ENCODE peak calls at places on chromosomes 1 and 21, in six cellular contexts. I, G, Y, U, M and V are unnamed samples.

GRCh38 chr1:27869719-27870085 is 2.6 kb upstream of the THEMIS2 start:
- DNase-seq in I (no peak), G (no peak), Y (no peak), U (no peak), M (no peak), V (no peak)

GRCh38 chr1:202245391-202245790 is 51.8 kb downstream of the LGR6 start:
- DNase-seq in I (no peak), G (no peak), Y (no peak), U (no peak), M (no peak), V (peak)

GRCh38 chr1:214155987-214156567 is 124.9 kb upstream of the SMYD2 start:
- DNase-seq in I (no peak), G (no peak), Y (no peak), U (no peak), M (no peak), V (no peak)

GRCh38 chr1:87829360-87829759 is 500.7 kb downstream of the LMO4 start:
- DNase-seq in I (no peak), G (no peak), Y (no peak), U (no peak), M (no peak), V (no peak)

GRCh38 chr1:7229696-7230095 is 444.4 kb downstream of the CAMTA1 start:
- DNase-seq in I (no peak), G (no peak), Y (peak), U (no peak), M (peak), V (no peak)

GRCh38 chr1:151372411-151372934 is at the start of gene SELENBP1:
- DNase-seq in I (peak), G (peak), Y (peak), U (peak), M (peak), V (peak)

GRCh38 chr21:36700961-36701911 is 2.3 kb downstream of the SIM2 start:
- DNase-seq in I (peak), G (peak), Y (no peak), U (no peak), M (no peak), V (peak)

GRCh38 chr1:162055062-162055461 is 14.4 kb upstream of the NOS1AP start:
- DNase-seq in I (no peak), G (no peak), Y (peak), U (no peak), M (peak), V (no peak)

GRCh38 chr1:212413902-212414327 is 771 bp downstream of the PACC1 start:
- DNase-seq in I (no peak), G (no peak), Y (peak), U (no peak), M (peak), V (peak)

GRCh38 chr1:153534226-153534932 is 1.4 kb downstream of the S100A6 start:
- DNase-seq in I (no peak), G (no peak), Y (peak), U (no peak), M (peak), V (no peak)

GRCh38 chr1:80825067-80825466 is 975.7 kb upstream of the ADGRL2 start:
- DNase-seq in I (no peak), G (no peak), Y (no peak), U (no peak), M (no peak), V (no peak)

GRCh38 chr1:168225476-168226190 is at the start of gene SFT2D2:
- DNase-seq in I (peak), G (peak), Y (peak), U (no peak), M (peak), V (peak)

GRCh38 chr1:182146286-182146685 is 84.8 kb upstream of the ZNF648 start:
- DNase-seq in I (no peak), G (no peak), Y (no peak), U (no peak), M (no peak), V (no peak)

GRCh38 chr1:51644533-51645197 is 27.8 kb downstream of the OSBPL9 start:
- DNase-seq in I (peak), G (no peak), Y (peak), U (peak), M (peak), V (no peak)

GRCh38 chr1:55695553-55695952 is 480.4 kb upstream of the USP24 start:
- DNase-seq in I (no peak), G (no peak), Y (peak), U (no peak), M (peak), V (no peak)

GRCh38 chr1:59574085-59574484 is 240.7 kb upstream of the HOOK1 start:
- DNase-seq in I (no peak), G (no peak), Y (peak), U (no peak), M (no peak), V (no peak)

GRCh38 chr1:9849691-9850441 is 26.1 kb upstream of the CLSTN1 start:
- DNase-seq in I (peak), G (no peak), Y (no peak), U (no peak), M (no peak), V (no peak)

GRCh38 chr1:23598424-23598823 is 39.1 kb upstream of the ID3 start:
- DNase-seq in I (peak), G (peak), Y (no peak), U (peak), M (no peak), V (peak)

GRCh38 chr1:109112056-109112651 is 1.8 kb upstream of the ELAPOR1 start:
- DNase-seq in I (peak), G (no peak), Y (peak), U (no peak), M (peak), V (no peak)

GRCh38 chr1:79079770-79080169 is 73.2 kb upstream of the ADGRL4 start:
- DNase-seq in I (peak), G (no peak), Y (peak), U (peak), M (peak), V (peak)

GRCh38 chr1:173255214-173255813 is 48.2 kb upstream of the TNFSF4 start:
- DNase-seq in I (peak), G (peak), Y (peak), U (no peak), M (peak), V (no peak)

GRCh38 chr1:207806531-207807394 is 54.9 kb downstream of the CD46 start:
- DNase-seq in I (no peak), G (no peak), Y (peak), U (no peak), M (peak), V (no peak)

GRCh38 chr21:10272216-10272615 is 249.2 kb upstream of the TPTE start:
- DNase-seq in I (peak), G (no peak), Y (no peak), U (no peak), M (peak), V (no peak)

GRCh38 chr1:160291248-160292220 is 6.6 kb upstream of the PEX19 start:
- DNase-seq in I (peak), G (peak), Y (peak), U (no peak), M (peak), V (peak)

GRCh38 chr21:29219165-29219770 is 79.5 kb upstream of the BACH1 start:
- DNase-seq in I (no peak), G (no peak), Y (peak), U (no peak), M (peak), V (no peak)

GRCh38 chr1:56547977-56548376 is 31.4 kb downstream of the PLPP3 start:
- DNase-seq in I (no peak), G (no peak), Y (no peak), U (no peak), M (no peak), V (no peak)

GRCh38 chr21:14957836-14958235 is 107.0 kb downstream of the NRIP1 start:
- DNase-seq in I (no peak), G (no peak), Y (peak), U (no peak), M (no peak), V (no peak)

GRCh38 chr1:232380131-232380530 is 249.8 kb downstream of the SIPA1L2 start:
- DNase-seq in I (no peak), G (no peak), Y (no peak), U (no peak), M (no peak), V (peak)

GRCh38 chr1:198075296-198075695 is 81.5 kb upstream of the NEK7 start:
- DNase-seq in I (no peak), G (no peak), Y (no peak), U (no peak), M (no peak), V (no peak)

GRCh38 chr21:33123396-33124120 is 53.6 kb downstream of the OLIG1 start:
- DNase-seq in I (peak), G (no peak), Y (no peak), U (no peak), M (no peak), V (no peak)

GRCh38 chr1:183505338-183506089 is 33.2 kb downstream of the SMG7 start:
- DNase-seq in I (peak), G (no peak), Y (no peak), U (no peak), M (no peak), V (no peak)

GRCh38 chr1:12528021-12528852 is 89.8 kb downstream of the DHRS3 start:
- DNase-seq in I (no peak), G (no peak), Y (peak), U (no peak), M (peak), V (no peak)

GRCh38 chr1:171140466-171140865 is 44.6 kb upstream of the FMO2 start:
- DNase-seq in I (no peak), G (no peak), Y (no peak), U (no peak), M (no peak), V (no peak)

GRCh38 chr1:40627987-40628902 is 37.2 kb downstream of the RIMS3 start:
- DNase-seq in I (no peak), G (no peak), Y (no peak), U (no peak), M (no peak), V (no peak)

GRCh38 chr21:45515241-45516061 is 26.8 kb downstream of the SLC19A1 start:
- DNase-seq in I (peak), G (no peak), Y (no peak), U (no peak), M (no peak), V (peak)

GRCh38 chr1:14746393-14746792 is 147.9 kb downstream of the KAZN start:
- DNase-seq in I (no peak), G (no peak), Y (no peak), U (no peak), M (no peak), V (no peak)

GRCh38 chr1:29453502-29454240 is 217.3 kb downstream of the PTPRU start:
- DNase-seq in I (peak), G (peak), Y (peak), U (peak), M (peak), V (peak)

GRCh38 chr1:36824390-36824861 is 209.9 kb downstream of the GRIK3 start:
- DNase-seq in I (peak), G (peak), Y (no peak), U (no peak), M (no peak), V (peak)

GRCh38 chr1:64043976-64044375 is 159.4 kb upstream of the UBE2U start:
- DNase-seq in I (no peak), G (no peak), Y (peak), U (no peak), M (no peak), V (no peak)

DNA sequence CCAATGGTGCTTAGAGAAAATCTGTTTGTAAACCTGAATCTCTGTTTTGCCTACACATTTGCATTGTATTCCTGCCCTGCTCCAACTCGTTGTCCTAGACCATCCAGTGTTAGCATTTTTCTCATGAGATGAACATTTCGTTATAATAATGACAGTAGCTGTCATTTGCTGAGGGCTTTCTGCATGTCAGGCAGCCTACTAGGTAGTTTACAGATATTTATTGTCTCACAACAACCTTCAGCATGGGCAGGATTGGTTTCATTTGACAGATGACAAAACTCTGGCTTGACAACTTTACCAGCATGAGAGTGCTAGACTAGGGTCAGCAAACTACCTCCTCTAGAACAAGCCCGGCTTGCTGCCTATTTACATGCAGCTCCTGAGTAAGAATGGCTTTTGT is 10.1 kb downstream of the ST6GALNAC3 start:
- DNase-seq in I (no peak), G (no peak), Y (no peak), U (no peak), M (no peak), V (no peak)
- H3K23ac ChIP-seq in I (no peak), G (no peak), Y (no peak), U (no peak), M (no peak), V (no peak)

GRCh38 chr1:37999434-38000232 is 5.7 kb downstream of the FHL3 start:
- DNase-seq in I (peak), G (no peak), Y (peak), U (no peak), M (peak), V (peak)

GRCh38 chr1:38000529-38001453 is 4.5 kb downstream of the FHL3 start:
- DNase-seq in I (peak), G (no peak), Y (peak), U (no peak), M (peak), V (peak)

GRCh38 chr1:37998913-37999433 is 6.3 kb downstream of the FHL3 start:
- DNase-seq in I (no peak), G (no peak), Y (no peak), U (no peak), M (no peak), V (no peak)

GRCh38 chr1:37998089-37998808 is 7.1 kb downstream of the FHL3 start:
- DNase-seq in I (no peak), G (no peak), Y (no peak), U (no peak), M (no peak), V (no peak)

GRCh38 chr1:38000233-38000528 is 5.1 kb downstream of the FHL3 start:
- DNase-seq in I (no peak), G (no peak), Y (no peak), U (no peak), M (no peak), V (no peak)
- H4K8ac ChIP-seq in I (no peak), G (no peak), Y (peak), U (peak), M (peak), V (no peak)

GRCh38 chr1:156706647-156707008 is 1.2 kb upstream of the CRABP2 start:
- DNase-seq in I (peak), G (peak), Y (no peak), U (no peak), M (peak), V (peak)
- H2AK5ac ChIP-seq in I (no peak), G (peak), Y (peak), U (peak), M (no peak), V (no peak)

GRCh38 chr1:52723260-52723659 is 3.0 kb upstream of the ZYG11B start:
- DNase-seq in I (no peak), G (no peak), Y (no peak), U (no peak), M (no peak), V (no peak)

GRCh38 chr1:52727114-52727586 is 897 bp downstream of the ZYG11B start:
- DNase-seq in I (peak), G (no peak), Y (no peak), U (no peak), M (peak), V (no peak)

GRCh38 chr1:52726265-52727113 is at the start of gene ZYG11B:
- DNase-seq in I (peak), G (peak), Y (peak), U (no peak), M (peak), V (peak)

GRCh38 chr1:52727956-52728656 is 1.9 kb downstream of the ZYG11B start:
- DNase-seq in I (no peak), G (no peak), Y (no peak), U (no peak), M (no peak), V (no peak)

DNA sequence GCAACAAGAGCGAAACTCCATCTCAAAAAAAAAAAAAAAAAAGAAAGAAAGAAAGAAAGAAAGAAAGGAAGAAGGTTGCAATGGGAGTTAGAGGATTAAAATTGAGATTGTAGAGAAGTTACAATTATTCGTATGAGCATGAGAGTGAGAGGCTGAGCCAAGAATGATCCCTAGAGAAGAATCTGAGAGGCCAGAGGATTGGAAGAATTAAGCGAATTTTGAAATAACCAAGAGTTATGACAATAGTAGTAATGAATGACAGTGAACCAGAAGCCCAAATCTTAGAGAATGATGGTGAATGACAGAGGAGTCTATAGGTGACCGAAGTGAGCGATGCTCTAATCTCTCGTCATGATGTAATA is 369 bp upstream of the ZYG11B start:
- DNase-seq in I (no peak), G (no peak), Y (no peak), U (no peak), M (no peak), V (no peak)
- H3K23ac ChIP-seq in I (no peak), G (no peak), Y (no peak), U (no peak), M (no peak), V (no peak)

DNA sequence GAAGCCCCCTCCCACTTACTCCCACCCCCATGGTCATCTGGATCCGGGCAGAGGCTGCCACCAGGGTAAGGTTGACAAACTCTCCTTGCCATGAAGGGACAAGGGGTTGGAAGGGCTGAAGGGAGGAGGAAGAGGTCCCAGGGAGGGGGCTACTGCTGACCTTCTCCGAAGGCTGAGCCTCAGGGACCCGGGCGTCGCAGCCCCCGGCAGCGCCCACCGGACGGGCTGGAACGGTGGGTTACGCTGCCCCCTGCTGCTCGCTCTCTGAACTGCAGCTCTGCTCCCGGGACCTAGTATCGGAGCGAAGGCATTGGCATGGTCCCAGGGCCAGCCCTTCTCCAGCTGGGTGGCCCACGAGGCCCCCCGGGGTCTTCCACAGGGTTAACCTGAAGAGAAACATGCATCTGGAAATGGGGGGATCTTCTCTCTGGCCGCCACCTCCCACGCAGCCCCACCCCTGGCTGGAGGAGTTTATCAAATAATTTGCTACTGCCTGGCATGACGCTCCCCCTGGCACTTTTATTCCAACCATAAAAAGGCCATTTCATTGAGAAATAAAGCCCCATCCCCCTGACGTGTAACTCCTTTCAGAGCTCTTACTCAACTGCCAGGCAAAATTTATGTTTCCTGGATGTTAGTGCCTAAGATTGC is 70.4 kb upstream of the TARDBP start:
- DNase-seq in I (peak), G (peak), Y (no peak), U (no peak), M (peak), V (peak)
- H4K8ac ChIP-seq in I (no peak), G (no peak), Y (no peak), U (peak), M (no peak), V (no peak)